ENCODE peak calls at places on chromosomes 11 and 22, in four cellular contexts. R, U, L and I are unnamed samples. For H3K27me3, the result is how much of the 10 kb centered on the place peaks cover.

GRCh38 chr11:71129624-71130023 is 122.8 kb downstream of the SHANK2 start:
- DNase-seq in R (no peak), U (no peak), L (no peak), I (no peak)

GRCh38 chr11:93842461-93842860 is 8.0 kb downstream of the VSTM5 start:
- DNase-seq in R (no peak), U (no peak), L (no peak), I (peak)

GRCh38 chr11:86773878-86774277 is 26.5 kb upstream of the PRSS23 start:
- DNase-seq in R (no peak), U (no peak), L (no peak), I (no peak)

GRCh38 chr11:26703792-26704191 is 18.1 kb downstream of the SLC5A12 start:
- DNase-seq in R (no peak), U (no peak), L (no peak), I (no peak)

GRCh38 chr11:92048415-92048814 is 176.2 kb upstream of the FAT3 start:
- DNase-seq in R (no peak), U (no peak), L (no peak), I (no peak)

GRCh38 chr22:17706451-17706900 is 67.8 kb downstream of the BID start:
- DNase-seq in R (no peak), U (peak), L (no peak), I (peak)

GRCh38 chr11:115244314-115244713 is 259.9 kb downstream of the CADM1 start:
- DNase-seq in R (no peak), U (no peak), L (no peak), I (no peak)

GRCh38 chr11:8361206-8361605 is 97.5 kb upstream of the LMO1 start:
- DNase-seq in R (no peak), U (no peak), L (no peak), I (no peak)

GRCh38 chr11:11476971-11477645 is 124.1 kb upstream of the CSNK2A3 start:
- DNase-seq in R (no peak), U (no peak), L (no peak), I (no peak)

GRCh38 chr11:122817121-122817520 is 21.2 kb upstream of the CRTAM start:
- DNase-seq in R (no peak), U (no peak), L (no peak), I (no peak)

GRCh38 chr11:125401746-125402145 is 94.3 kb downstream of the FEZ1 start:
- DNase-seq in R (peak), U (no peak), L (no peak), I (no peak)

GRCh38 chr11:16791494-16791961 is 53.1 kb downstream of the C11orf58 start:
- DNase-seq in R (peak), U (no peak), L (no peak), I (peak)

GRCh38 chr11:128759597-128759996 is 65.7 kb downstream of the FLI1 start:
- DNase-seq in R (no peak), U (no peak), L (no peak), I (peak)

GRCh38 chr11:102225689-102226562 is 91.4 kb upstream of the BIRC3 start:
- DNase-seq in R (no peak), U (no peak), L (no peak), I (peak)

GRCh38 chr11:128915148-128915519 is 24.0 kb downstream of the KCNJ5 start:
- DNase-seq in R (no peak), U (no peak), L (peak), I (no peak)

GRCh38 chr11:7905961-7906429 is 25.1 kb downstream of the OR10A6 start:
- DNase-seq in R (no peak), U (no peak), L (no peak), I (no peak)

GRCh38 chr11:71311928-71312510 is 59.6 kb upstream of the SHANK2 start:
- DNase-seq in R (peak), U (peak), L (no peak), I (no peak)

GRCh38 chr11:79403839-79404238 is 37.0 kb downstream of the TENM4 start:
- DNase-seq in R (peak), U (no peak), L (no peak), I (no peak)

GRCh38 chr22:24207264-24208011 is 26.2 kb downstream of the SUSD2 start:
- DNase-seq in R (no peak), U (no peak), L (no peak), I (no peak)
- H3K4me3 ChIP-seq in R (no peak), U (no peak), L (peak), I (no peak)

GRCh38 chr11:117461396-117462182 is 133.9 kb downstream of the CEP164 start:
- DNase-seq in R (no peak), U (no peak), L (no peak), I (no peak)

GRCh38 chr11:117459121-117459978 is 131.7 kb downstream of the CEP164 start:
- DNase-seq in R (no peak), U (no peak), L (no peak), I (no peak)

GRCh38 chr11:117458275-117459120 is 130.8 kb downstream of the CEP164 start:
- DNase-seq in R (no peak), U (no peak), L (no peak), I (no peak)

GRCh38 chr11:117457835-117458234 is 130.2 kb downstream of the CEP164 start:
- DNase-seq in R (no peak), U (no peak), L (no peak), I (no peak)

GRCh38 chr11:117459979-117460300 is 132.3 kb downstream of the CEP164 start:
- DNase-seq in R (no peak), U (no peak), L (no peak), I (no peak)
- H3K27me3 ChIP-seq in R (under half), U (under half), L (under half), I (under half)

GRCh38 chr11:3378426-3379423 is at the start of gene ZNF195:
- DNase-seq in R (peak), U (peak), L (peak), I (peak)

GRCh38 chr11:3382613-3383275 is 3.8 kb upstream of the ZNF195 start:
- DNase-seq in R (no peak), U (no peak), L (no peak), I (no peak)

GRCh38 chr11:3381794-3382193 is 2.8 kb upstream of the ZNF195 start:
- DNase-seq in R (no peak), U (no peak), L (no peak), I (no peak)

GRCh38 chr11:3375552-3375951 is 3.4 kb downstream of the ZNF195 start:
- DNase-seq in R (no peak), U (no peak), L (no peak), I (no peak)

GRCh38 chr11:3380706-3381570 is 2.0 kb upstream of the ZNF195 start:
- DNase-seq in R (no peak), U (no peak), L (no peak), I (peak)
- H3K4me3 ChIP-seq in R (no peak), U (no peak), L (no peak), I (peak)

GRCh38 chr22:41976070-41976901 is 7.0 kb downstream of the SEPTIN3 start:
- DNase-seq in R (no peak), U (peak), L (peak), I (no peak)
- H3K27me3 ChIP-seq in R (under half), U (half or more), L (half or more), I (under half)

GRCh38 chr11:65388731-65389130 is 2.3 kb downstream of the FRMD8 start:
- DNase-seq in R (no peak), U (no peak), L (no peak), I (no peak)
- H3K4me3 ChIP-seq in R (no peak), U (no peak), L (peak), I (peak)